ENCODE peak calls at places on chromosome 18, in seven cellular contexts. Q is psoas muscle, K is GM06990, L is esophagus squamous epithelium, P is heart left ventricle, T is AG04450, C is lower lobe of right lung. J is an unnamed sample.
A peak's percentile ranks its signal among the peaks of the same experiment; 100 is the strongest.

GRCh38 chr18:25896178-25896780 is 194.1 kb downstream of the SS18 start:
- DNase-seq in Q (no peak), K (no peak), L (no peak), P (peak; percentile 13), T (peak; percentile 29), C (no peak), J (no peak)

GRCh38 chr18:30160124-30160523 is 882.4 kb downstream of the DSC3 start:
- DNase-seq in Q (no peak), K (no peak), L (no peak), P (no peak), T (no peak), C (no peak), J (no peak)

GRCh38 chr18:28777756-28778155 is 600.8 kb upstream of the CDH2 start:
- DNase-seq in Q (no peak), K (no peak), L (no peak), P (no peak), T (no peak), C (no peak), J (no peak)

GRCh38 chr18:52244658-52245057 is 95.3 kb upstream of the DCC start:
- DNase-seq in Q (no peak), K (no peak), L (no peak), P (no peak), T (no peak), C (no peak), J (no peak)

GRCh38 chr18:36420826-36421225 is 123.3 kb downstream of the FHOD3 start:
- DNase-seq in Q (no peak), K (no peak), L (no peak), P (no peak), T (no peak), C (no peak), J (no peak)

GRCh38 chr18:32366586-32367538 is 103.8 kb downstream of the GAREM1 start:
- DNase-seq in Q (no peak), K (no peak), L (no peak), P (no peak), T (no peak), C (no peak), J (peak; percentile 5)

GRCh38 chr18:3350566-3351527 is 88.9 kb downstream of the MYL12B start:
- DNase-seq in Q (no peak), K (no peak), L (no peak), P (no peak), T (no peak), C (no peak), J (no peak)

GRCh38 chr18:51537487-51537886 is 340.0 kb upstream of the MEX3C start:
- DNase-seq in Q (no peak), K (peak; percentile 8), L (no peak), P (peak; percentile 31), T (no peak), C (no peak), J (no peak)

GRCh38 chr18:53771664-53772063 is 452.8 kb downstream of the MBD2 start:
- DNase-seq in Q (no peak), K (no peak), L (no peak), P (no peak), T (no peak), C (no peak), J (no peak)

GRCh38 chr18:35514752-35515459 is 17.1 kb upstream of the INO80C start:
- DNase-seq in Q (no peak), K (no peak), L (no peak), P (no peak), T (no peak), C (no peak), J (no peak)

GRCh38 chr18:33356735-33357134 is 83.8 kb downstream of the CCDC178 start:
- DNase-seq in Q (no peak), K (no peak), L (no peak), P (no peak), T (no peak), C (no peak), J (no peak)

GRCh38 chr18:6589979-6590725 is 139.4 kb upstream of the ARHGAP28 start:
- DNase-seq in Q (no peak), K (no peak), L (no peak), P (no peak), T (no peak), C (no peak), J (no peak)

GRCh38 chr18:23580677-23581367 is 5.5 kb downstream of the NPC1 start:
- DNase-seq in Q (no peak), K (no peak), L (no peak), P (no peak), T (peak; percentile 58), C (no peak), J (peak; percentile 51)

GRCh38 chr18:79935925-79936324 is 15.5 kb downstream of the SLC66A2 start:
- DNase-seq in Q (no peak), K (no peak), L (no peak), P (no peak), T (no peak), C (peak; percentile 13), J (no peak)

GRCh38 chr18:14912967-14913366 is 165.0 kb downstream of the ANKRD30B start:
- DNase-seq in Q (no peak), K (no peak), L (no peak), P (no peak), T (no peak), C (no peak), J (no peak)

GRCh38 chr18:72866901-72867701 is 686 bp downstream of the NETO1 start:
- DNase-seq in Q (no peak), K (no peak), L (no peak), P (no peak), T (no peak), C (no peak), J (no peak)

GRCh38 chr18:55013685-55014084 is 54.4 kb upstream of the CCDC68 start:
- DNase-seq in Q (no peak), K (no peak), L (no peak), P (no peak), T (no peak), C (no peak), J (no peak)

GRCh38 chr18:74257083-74257482 is 34.7 kb downstream of the CYB5A start:
- DNase-seq in Q (no peak), K (no peak), L (no peak), P (no peak), T (no peak), C (no peak), J (no peak)

GRCh38 chr18:10949655-10950054 is 199.7 kb downstream of the PIEZO2 start:
- DNase-seq in Q (no peak), K (no peak), L (no peak), P (no peak), T (no peak), C (no peak), J (no peak)

GRCh38 chr18:28771849-28772248 is 594.9 kb upstream of the CDH2 start:
- DNase-seq in Q (no peak), K (no peak), L (no peak), P (no peak), T (no peak), C (no peak), J (no peak)

GRCh38 chr18:44799422-44800421 is 119.0 kb downstream of the SETBP1 start:
- DNase-seq in Q (no peak), K (peak; percentile 41), L (no peak), P (no peak), T (no peak), C (no peak), J (no peak)

GRCh38 chr18:7164610-7165009 is 47.0 kb upstream of the LAMA1 start:
- DNase-seq in Q (no peak), K (no peak), L (no peak), P (no peak), T (no peak), C (no peak), J (no peak)

GRCh38 chr18:58222439-58223125 is 178.6 kb downstream of the NEDD4L start:
- DNase-seq in Q (no peak), K (no peak), L (no peak), P (no peak), T (no peak), C (no peak), J (no peak)
- H3K4me3 ChIP-seq in Q (no peak overlapping the region), K (peak overlapping the region; percentile 56), L (peak overlapping the region; percentile 35), P (no peak overlapping the region), T (no peak overlapping the region), C (peak overlapping the region; percentile 49), J (no peak overlapping the region)

GRCh38 chr18:76489081-76489480 is 6.0 kb downstream of the ZNF516 start:
- DNase-seq in Q (no peak), K (no peak), L (no peak), P (no peak), T (no peak), C (no peak), J (no peak)

GRCh38 chr18:76491436-76491800 is 3.6 kb downstream of the ZNF516 start:
- DNase-seq in Q (peak; percentile 74), K (peak; percentile 68), L (no peak), P (peak; percentile 87), T (no peak), C (peak; percentile 86), J (no peak)

GRCh38 chr18:76490040-76490439 is 5.0 kb downstream of the ZNF516 start:
- DNase-seq in Q (no peak), K (no peak), L (no peak), P (no peak), T (no peak), C (no peak), J (no peak)

GRCh38 chr18:76491801-76492668 is 3.0 kb downstream of the ZNF516 start:
- DNase-seq in Q (peak; percentile 52), K (peak; percentile 63), L (no peak), P (peak; percentile 36), T (no peak), C (peak; percentile 71), J (no peak)

DNA sequence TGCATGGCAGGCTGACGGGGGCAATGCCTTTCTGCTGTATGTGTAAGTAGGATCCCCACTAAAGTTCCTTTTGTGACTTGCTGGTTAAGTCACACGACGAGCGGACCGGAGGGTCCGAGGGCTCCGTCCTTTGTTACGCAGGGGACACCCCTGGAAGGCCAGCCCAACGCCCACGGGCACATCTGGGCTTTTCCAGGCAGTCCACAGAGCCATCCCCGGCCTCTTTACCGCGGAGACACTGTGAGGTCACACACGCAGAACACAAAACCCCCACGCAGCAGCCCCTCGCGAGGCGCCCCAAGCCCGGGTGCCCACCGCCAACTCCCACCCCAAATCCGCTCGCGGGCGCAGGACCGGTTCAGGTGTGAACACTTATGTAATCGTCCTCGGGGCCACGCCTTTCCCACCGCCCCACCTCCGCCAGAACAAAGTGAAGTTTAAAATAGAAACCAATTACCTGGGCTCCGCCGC is 4.3 kb downstream of the ZNF516 start:
- DNase-seq in Q (peak; percentile 22), K (peak; percentile 64), L (no peak), P (peak; percentile 47), T (no peak), C (peak; percentile 81), J (no peak)
- H3K27me3 ChIP-seq in Q (no peaks in the 10 kb centered on the region), K (no peaks in the 10 kb centered on the region), L (no peaks in the 10 kb centered on the region), P (no peaks in the 10 kb centered on the region), T (no peaks in the 10 kb centered on the region), C (no peaks in the 10 kb centered on the region), J (no peaks in the 10 kb centered on the region)

DNA sequence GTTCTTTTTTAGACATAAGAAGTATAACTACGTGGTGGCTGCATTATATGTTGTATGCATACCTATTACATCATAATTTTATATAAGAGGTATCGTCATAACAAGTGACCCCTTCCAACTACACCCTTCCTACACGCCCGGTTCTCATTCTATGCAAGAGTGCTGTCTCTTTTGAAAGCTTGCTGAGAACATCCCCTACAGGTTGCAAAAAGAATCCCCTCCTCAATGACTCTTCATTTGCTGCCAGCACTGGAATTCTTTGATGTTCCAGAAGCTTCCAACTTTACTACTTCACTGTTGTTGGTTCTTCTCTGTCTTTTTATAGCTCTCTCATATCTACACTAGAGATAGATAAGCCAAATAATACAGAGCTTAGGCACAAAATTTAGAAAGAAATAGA is 66.4 kb downstream of the CDH7 start:
- DNase-seq in Q (no peak), K (no peak), L (no peak), P (no peak), T (no peak), C (no peak), J (no peak)
- TF ChIP-seq CTCF in Q (no peak), K (no peak), L (no peak), P (no peak), T (no peak), C (no peak), J (no peak)

GRCh38 chr18:8911408-8912340 is 190.8 kb upstream of the NDUFV2 start:
- DNase-seq in Q (no peak), K (no peak), L (no peak), P (no peak), T (no peak), C (no peak), J (no peak)
- H3K4me3 ChIP-seq in Q (no peak overlapping the region), K (no peak overlapping the region), L (no peak overlapping the region), P (no peak overlapping the region), T (no peak overlapping the region), C (no peak overlapping the region), J (no peak overlapping the region)